ENCODE peak calls at places on chromosomes 13 and 19, in nine cellular contexts. One of them, this sample, is unnamed.

GRCh38 chr13:106326751-106327150 is 208.7 kb downstream of the EFNB2 start:
- DNase-seq in PC-9: no peak
- DNase-seq in IMR-90: no peak
- DNase-seq in Caco-2: no peak
- DNase-seq in BE2C: no peak
- DNase-seq in body of pancreas: no peak
- DNase-seq in GM23248: no peak
- DNase-seq in heart left ventricle: no peak
- DNase-seq in tibial artery: no peak
- DNase-seq in this sample: no peak

GRCh38 chr13:50584856-50585580 is 258.5 kb downstream of the DLEU7 start:
- DNase-seq in GM23248: no peak
- DNase-seq in PC-9: no peak
- DNase-seq in tibial artery: no peak
- DNase-seq in IMR-90: no peak
- DNase-seq in Caco-2: no peak
- DNase-seq in heart left ventricle: no peak
- DNase-seq in body of pancreas: no peak
- DNase-seq in BE2C: no peak
- DNase-seq in this sample: no peak

GRCh38 chr13:97371486-97372109 is 62.4 kb upstream of the RAP2A start:
- DNase-seq in heart left ventricle: no peak
- DNase-seq in BE2C: no peak
- DNase-seq in tibial artery: no peak
- DNase-seq in Caco-2: no peak
- DNase-seq in IMR-90: no peak
- DNase-seq in GM23248: no peak
- DNase-seq in body of pancreas: no peak
- DNase-seq in PC-9: no peak
- DNase-seq in this sample: no peak

GRCh38 chr13:114115191-114115671 is 17.2 kb downstream of the RASA3 start:
- DNase-seq in GM23248: peak; percentile 90
- DNase-seq in Caco-2: peak; percentile 62
- DNase-seq in heart left ventricle: no peak
- DNase-seq in IMR-90: peak; percentile 94
- DNase-seq in BE2C: peak; percentile 23
- DNase-seq in tibial artery: no peak
- DNase-seq in PC-9: no peak
- DNase-seq in body of pancreas: peak; percentile 65
- DNase-seq in this sample: peak; percentile 89

GRCh38 chr13:106506286-106506685 is 29.2 kb downstream of the EFNB2 start:
- DNase-seq in body of pancreas: no peak
- DNase-seq in BE2C: no peak
- DNase-seq in PC-9: no peak
- DNase-seq in heart left ventricle: no peak
- DNase-seq in Caco-2: no peak
- DNase-seq in tibial artery: no peak
- DNase-seq in GM23248: no peak
- DNase-seq in IMR-90: no peak
- DNase-seq in this sample: no peak

GRCh38 chr13:75481176-75482069 is 546 bp downstream of the TBC1D4 start:
- DNase-seq in tibial artery: no peak
- DNase-seq in GM23248: peak; percentile 70
- DNase-seq in Caco-2: peak; percentile 62
- DNase-seq in BE2C: peak; percentile 66
- DNase-seq in heart left ventricle: peak; percentile 73
- DNase-seq in body of pancreas: peak; percentile 39
- DNase-seq in IMR-90: no peak
- DNase-seq in PC-9: peak; percentile 41
- DNase-seq in this sample: no peak

GRCh38 chr19:48543121-48543710 is 8.8 kb upstream of the SULT2B1 start:
- DNase-seq in Caco-2: peak; percentile 61
- DNase-seq in BE2C: no peak
- DNase-seq in IMR-90: peak; percentile 65
- DNase-seq in GM23248: peak; percentile 82
- DNase-seq in tibial artery: no peak
- DNase-seq in PC-9: peak; percentile 96
- DNase-seq in heart left ventricle: peak; percentile 22
- DNase-seq in body of pancreas: peak; percentile 39
- DNase-seq in this sample: peak; percentile 19

GRCh38 chr13:28071424-28071823 is 29.0 kb downstream of the FLT3 start:
- DNase-seq in PC-9: no peak
- DNase-seq in body of pancreas: no peak
- DNase-seq in IMR-90: no peak
- DNase-seq in tibial artery: no peak
- DNase-seq in heart left ventricle: no peak
- DNase-seq in Caco-2: no peak
- DNase-seq in GM23248: no peak
- DNase-seq in BE2C: no peak
- DNase-seq in this sample: no peak

GRCh38 chr19:2569596-2570465 is 93.9 kb downstream of the GADD45B start:
- DNase-seq in BE2C: no peak
- DNase-seq in tibial artery: peak; percentile 18
- DNase-seq in body of pancreas: no peak
- DNase-seq in PC-9: no peak
- DNase-seq in Caco-2: no peak
- DNase-seq in IMR-90: no peak
- DNase-seq in heart left ventricle: peak; percentile 59
- DNase-seq in GM23248: no peak
- DNase-seq in this sample: no peak

DNA sequence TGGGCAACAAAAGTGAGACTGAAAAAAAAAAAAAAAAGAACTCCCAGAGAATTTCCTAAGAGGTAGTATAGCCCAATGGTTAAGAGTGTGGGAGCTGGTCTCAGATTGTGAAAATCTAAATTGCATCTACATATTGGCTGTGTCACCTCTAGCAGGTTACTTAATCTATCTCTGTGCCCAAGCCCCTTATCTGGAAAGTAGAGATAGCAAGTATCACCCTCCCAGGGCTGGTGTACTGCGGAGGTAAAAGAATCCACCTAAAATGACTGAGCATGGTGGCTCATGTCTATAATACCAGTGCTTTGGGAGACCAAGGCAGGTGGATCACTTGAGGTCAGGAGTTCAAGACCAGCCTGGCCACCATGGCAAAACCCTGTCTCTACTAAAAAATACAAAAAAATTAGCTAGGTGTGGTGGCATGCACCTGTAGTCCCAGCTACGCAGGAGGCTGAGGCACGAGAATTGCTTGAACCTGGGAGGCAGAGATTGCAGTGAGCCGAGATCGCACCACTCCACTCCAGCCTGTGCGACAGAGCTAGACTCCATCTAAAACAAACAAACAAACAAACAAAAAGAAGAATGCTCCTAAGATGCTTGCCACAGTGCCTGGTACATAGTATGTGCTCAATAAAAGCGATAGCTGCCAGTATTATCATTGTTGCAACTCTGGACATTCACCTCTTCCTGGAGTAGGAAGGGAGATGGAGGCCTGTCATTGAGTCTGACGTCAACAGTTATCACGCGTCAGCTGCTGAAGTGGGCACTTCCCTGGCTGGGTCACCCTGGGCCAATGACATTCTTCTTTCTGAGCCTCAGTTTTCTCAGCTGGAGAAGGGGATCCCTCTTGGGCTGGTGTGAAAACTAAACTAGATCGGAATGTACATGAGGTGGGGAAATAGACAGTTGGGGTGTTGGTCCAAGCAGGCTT is 4.0 kb upstream of the PLAUR start:
- DNase-seq in heart left ventricle: no peak
- DNase-seq in Caco-2: no peak
- DNase-seq in IMR-90: no peak
- DNase-seq in body of pancreas: peak; percentile 56
- DNase-seq in tibial artery: no peak
- DNase-seq in GM23248: no peak
- DNase-seq in BE2C: no peak
- DNase-seq in PC-9: no peak
- DNase-seq in this sample: no peak
- H3K36me3 ChIP-seq in heart left ventricle: no peaks in the 10 kb centered on the region
- H3K36me3 ChIP-seq in Caco-2: no peaks in the 10 kb centered on the region
- H3K36me3 ChIP-seq in IMR-90: no peaks in the 10 kb centered on the region
- H3K36me3 ChIP-seq in body of pancreas: no peaks in the 10 kb centered on the region
- H3K36me3 ChIP-seq in tibial artery: no peaks in the 10 kb centered on the region
- H3K36me3 ChIP-seq in GM23248: no peaks in the 10 kb centered on the region
- H3K36me3 ChIP-seq in BE2C: no peaks in the 10 kb centered on the region
- H3K36me3 ChIP-seq in PC-9: no peaks in the 10 kb centered on the region
- H3K36me3 ChIP-seq in this sample: no peaks in the 10 kb centered on the region

DNA sequence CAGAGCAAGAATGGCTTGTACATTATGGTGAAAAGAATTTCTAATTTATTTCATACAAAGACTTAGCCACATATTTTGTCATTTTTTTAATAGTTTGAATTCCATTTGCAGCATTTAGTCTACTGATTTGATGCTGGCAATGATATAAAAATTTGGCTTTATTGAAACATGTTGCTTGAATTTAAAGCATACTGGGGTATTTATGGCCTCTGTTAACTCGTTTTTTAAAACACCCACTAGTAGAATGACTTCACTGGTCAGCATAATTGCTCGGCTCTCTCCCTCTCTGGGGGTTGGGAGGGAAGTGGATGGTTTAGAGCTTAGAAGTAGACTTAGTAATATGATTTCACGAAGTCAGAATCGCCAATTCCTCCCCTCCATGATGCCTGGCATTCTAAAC is 354.9 kb upstream of the HTR2A start:
- DNase-seq in BE2C: no peak
- DNase-seq in body of pancreas: no peak
- DNase-seq in GM23248: peak; percentile 63
- DNase-seq in PC-9: no peak
- DNase-seq in IMR-90: no peak
- DNase-seq in tibial artery: no peak
- DNase-seq in Caco-2: no peak
- DNase-seq in heart left ventricle: no peak
- DNase-seq in this sample: peak; percentile 3
- H3K4me1 ChIP-seq in BE2C: no peaks in the 10 kb centered on the region
- H3K4me1 ChIP-seq in body of pancreas: no peaks in the 10 kb centered on the region
- H3K4me1 ChIP-seq in GM23248: peaks cover 63% of the 10 kb centered on the region
- H3K4me1 ChIP-seq in PC-9: no peaks in the 10 kb centered on the region
- H3K4me1 ChIP-seq in IMR-90: no peaks in the 10 kb centered on the region
- H3K4me1 ChIP-seq in tibial artery: peaks cover 47% of the 10 kb centered on the region
- H3K4me1 ChIP-seq in Caco-2: no peaks in the 10 kb centered on the region
- H3K4me1 ChIP-seq in heart left ventricle: no peaks in the 10 kb centered on the region
- H3K4me1 ChIP-seq in this sample: peaks cover 6% of the 10 kb centered on the region

GRCh38 chr19:6262519-6262918 is 17.3 kb downstream of the MLLT1 start:
- DNase-seq in tibial artery: no peak
- DNase-seq in GM23248: no peak
- DNase-seq in BE2C: no peak
- DNase-seq in IMR-90: no peak
- DNase-seq in body of pancreas: no peak
- DNase-seq in Caco-2: no peak
- DNase-seq in heart left ventricle: no peak
- DNase-seq in PC-9: no peak
- DNase-seq in this sample: no peak

GRCh38 chr19:6264077-6264445 is 15.7 kb downstream of the MLLT1 start:
- DNase-seq in heart left ventricle: no peak
- DNase-seq in PC-9: no peak
- DNase-seq in GM23248: no peak
- DNase-seq in tibial artery: no peak
- DNase-seq in BE2C: no peak
- DNase-seq in body of pancreas: no peak
- DNase-seq in Caco-2: no peak
- DNase-seq in IMR-90: peak; percentile 80
- DNase-seq in this sample: no peak

GRCh38 chr19:6263306-6264076 is 16.3 kb downstream of the MLLT1 start:
- DNase-seq in body of pancreas: no peak
- DNase-seq in PC-9: no peak
- DNase-seq in heart left ventricle: no peak
- DNase-seq in tibial artery: no peak
- DNase-seq in GM23248: no peak
- DNase-seq in Caco-2: no peak
- DNase-seq in BE2C: no peak
- DNase-seq in IMR-90: peak; percentile 38
- DNase-seq in this sample: no peak

GRCh38 chr19:6261883-6262282 is 17.9 kb downstream of the MLLT1 start:
- DNase-seq in tibial artery: no peak
- DNase-seq in GM23248: no peak
- DNase-seq in body of pancreas: no peak
- DNase-seq in IMR-90: no peak
- DNase-seq in Caco-2: no peak
- DNase-seq in PC-9: no peak
- DNase-seq in heart left ventricle: no peak
- DNase-seq in BE2C: no peak
- DNase-seq in this sample: no peak

DNA sequence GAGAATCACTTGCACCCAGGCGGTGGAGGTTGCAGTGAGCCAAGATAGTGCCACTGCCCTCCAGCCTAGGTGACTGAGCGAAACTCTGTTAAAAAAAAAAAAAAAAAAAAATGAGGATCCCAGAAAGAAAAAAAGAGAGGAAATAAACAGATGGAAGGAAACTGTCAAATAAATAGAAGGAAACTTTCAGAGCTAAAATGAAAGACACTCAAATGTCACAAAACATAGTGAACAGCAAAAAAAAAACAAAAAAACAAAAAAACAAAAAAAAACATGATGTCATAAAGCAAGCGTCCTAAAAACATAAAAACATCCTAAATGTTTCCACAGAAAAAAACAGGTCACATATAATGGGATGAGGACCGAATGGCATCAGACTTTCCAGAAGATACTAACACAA is 15.0 kb downstream of the MLLT1 start:
- DNase-seq in PC-9: no peak
- DNase-seq in Caco-2: no peak
- DNase-seq in heart left ventricle: no peak
- DNase-seq in BE2C: no peak
- DNase-seq in GM23248: no peak
- DNase-seq in body of pancreas: no peak
- DNase-seq in tibial artery: no peak
- DNase-seq in IMR-90: no peak
- DNase-seq in this sample: no peak
- H3K36me3 ChIP-seq in PC-9: no peaks in the 10 kb centered on the region
- H3K36me3 ChIP-seq in Caco-2: no peaks in the 10 kb centered on the region
- H3K36me3 ChIP-seq in heart left ventricle: peaks cover 47% of the 10 kb centered on the region
- H3K36me3 ChIP-seq in BE2C: peaks cover 80% of the 10 kb centered on the region
- H3K36me3 ChIP-seq in GM23248: peaks cover 10% of the 10 kb centered on the region
- H3K36me3 ChIP-seq in body of pancreas: no peaks in the 10 kb centered on the region
- H3K36me3 ChIP-seq in tibial artery: peaks cover 78% of the 10 kb centered on the region
- H3K36me3 ChIP-seq in IMR-90: peaks cover 59% of the 10 kb centered on the region
- H3K36me3 ChIP-seq in this sample: peaks cover 2% of the 10 kb centered on the region

GRCh38 chr19:30909216-30909615 is 440.0 kb downstream of the TSHZ3 start:
- DNase-seq in BE2C: no peak
- DNase-seq in PC-9: no peak
- DNase-seq in Caco-2: no peak
- DNase-seq in heart left ventricle: no peak
- DNase-seq in body of pancreas: no peak
- DNase-seq in tibial artery: no peak
- DNase-seq in IMR-90: no peak
- DNase-seq in GM23248: no peak
- DNase-seq in this sample: no peak
- H3K4me1 ChIP-seq in BE2C: peaks cover 8% of the 10 kb centered on the region
- H3K4me1 ChIP-seq in PC-9: no peaks in the 10 kb centered on the region
- H3K4me1 ChIP-seq in Caco-2: no peaks in the 10 kb centered on the region
- H3K4me1 ChIP-seq in heart left ventricle: no peaks in the 10 kb centered on the region
- H3K4me1 ChIP-seq in body of pancreas: no peaks in the 10 kb centered on the region
- H3K4me1 ChIP-seq in tibial artery: no peaks in the 10 kb centered on the region
- H3K4me1 ChIP-seq in IMR-90: no peaks in the 10 kb centered on the region
- H3K4me1 ChIP-seq in GM23248: no peaks in the 10 kb centered on the region
- H3K4me1 ChIP-seq in this sample: no peaks in the 10 kb centered on the region

GRCh38 chr13:48983331-48983730 is 7.6 kb downstream of the FNDC3A start:
- DNase-seq in IMR-90: no peak
- DNase-seq in heart left ventricle: no peak
- DNase-seq in BE2C: no peak
- DNase-seq in body of pancreas: no peak
- DNase-seq in Caco-2: no peak
- DNase-seq in PC-9: no peak
- DNase-seq in GM23248: no peak
- DNase-seq in tibial artery: no peak
- DNase-seq in this sample: no peak
- H3K36me3 ChIP-seq in IMR-90: no peaks in the 10 kb centered on the region
- H3K36me3 ChIP-seq in heart left ventricle: no peaks in the 10 kb centered on the region
- H3K36me3 ChIP-seq in BE2C: peaks cover 18% of the 10 kb centered on the region
- H3K36me3 ChIP-seq in body of pancreas: no peaks in the 10 kb centered on the region
- H3K36me3 ChIP-seq in Caco-2: no peaks in the 10 kb centered on the region
- H3K36me3 ChIP-seq in PC-9: no peaks in the 10 kb centered on the region
- H3K36me3 ChIP-seq in GM23248: no peaks in the 10 kb centered on the region
- H3K36me3 ChIP-seq in tibial artery: no peaks in the 10 kb centered on the region
- H3K36me3 ChIP-seq in this sample: no peaks in the 10 kb centered on the region

This sample was measured in astrocyte.